ENCODE peak calls at places on chromosome 9, in five cellular contexts. One of them, this sample, is unnamed.

GRCh38 chr9:21479152-21479702 is 2.9 kb downstream of the IFNE start:
- DNase-seq in AG04449: no peak
- DNase-seq in progenitor cell of endocrine pancreas: no peak
- DNase-seq in IMR-90: no peak
- DNase-seq in bronchial epithelial cell: peak; percentile 35
- DNase-seq in this sample: no peak

GRCh38 chr9:132901859-132902831 is 23.4 kb downstream of the SPACA9 start:
- DNase-seq in bronchial epithelial cell: peak; percentile 80
- DNase-seq in progenitor cell of endocrine pancreas: peak; percentile 63
- DNase-seq in AG04449: peak; percentile 19
- DNase-seq in IMR-90: peak; percentile 83
- DNase-seq in this sample: peak; percentile 52

GRCh38 chr9:89744730-89745129 is 139.9 kb downstream of the GADD45G start:
- DNase-seq in bronchial epithelial cell: peak; percentile 58
- DNase-seq in progenitor cell of endocrine pancreas: no peak
- DNase-seq in AG04449: no peak
- DNase-seq in IMR-90: no peak
- DNase-seq in this sample: no peak

GRCh38 chr9:12785251-12785880 is 10.5 kb downstream of the LURAP1L start:
- DNase-seq in AG04449: no peak
- DNase-seq in IMR-90: peak; percentile 55
- DNase-seq in progenitor cell of endocrine pancreas: no peak
- DNase-seq in bronchial epithelial cell: peak; percentile 81
- DNase-seq in this sample: no peak

GRCh38 chr9:75233011-75233410 is 144.7 kb downstream of the OSTF1 start:
- DNase-seq in progenitor cell of endocrine pancreas: no peak
- DNase-seq in AG04449: no peak
- DNase-seq in IMR-90: no peak
- DNase-seq in bronchial epithelial cell: peak; percentile 83
- DNase-seq in this sample: no peak

GRCh38 chr9:20394928-20395327 is 227.4 kb downstream of the MLLT3 start:
- DNase-seq in progenitor cell of endocrine pancreas: no peak
- DNase-seq in bronchial epithelial cell: no peak
- DNase-seq in IMR-90: no peak
- DNase-seq in AG04449: no peak
- DNase-seq in this sample: no peak

GRCh38 chr9:124468061-124468740 is 17.9 kb downstream of the ADGRD2 start:
- DNase-seq in AG04449: no peak
- DNase-seq in bronchial epithelial cell: no peak
- DNase-seq in IMR-90: no peak
- DNase-seq in progenitor cell of endocrine pancreas: no peak
- DNase-seq in this sample: no peak

GRCh38 chr9:125655074-125655633 is 51.9 kb downstream of the MAPKAP1 start:
- DNase-seq in progenitor cell of endocrine pancreas: no peak
- DNase-seq in IMR-90: no peak
- DNase-seq in bronchial epithelial cell: no peak
- DNase-seq in AG04449: no peak
- DNase-seq in this sample: no peak

GRCh38 chr9:112581469-112582176 is 95.0 kb downstream of the KIAA1958 start:
- DNase-seq in bronchial epithelial cell: no peak
- DNase-seq in progenitor cell of endocrine pancreas: no peak
- DNase-seq in AG04449: no peak
- DNase-seq in IMR-90: no peak
- DNase-seq in this sample: no peak

GRCh38 chr9:19049872-19050636 is 827 bp downstream of the RRAGA start:
- DNase-seq in AG04449: no peak
- DNase-seq in progenitor cell of endocrine pancreas: no peak
- DNase-seq in bronchial epithelial cell: peak; percentile 20
- DNase-seq in IMR-90: peak; percentile 54
- DNase-seq in this sample: no peak

GRCh38 chr9:127761491-127761904 is 17.0 kb downstream of the SH2D3C start:
- DNase-seq in AG04449: no peak
- DNase-seq in bronchial epithelial cell: no peak
- DNase-seq in progenitor cell of endocrine pancreas: no peak
- DNase-seq in IMR-90: no peak
- DNase-seq in this sample: no peak

GRCh38 chr9:75378036-75378435 is 289.7 kb downstream of the OSTF1 start:
- DNase-seq in AG04449: no peak
- DNase-seq in bronchial epithelial cell: no peak
- DNase-seq in progenitor cell of endocrine pancreas: no peak
- DNase-seq in IMR-90: no peak
- DNase-seq in this sample: no peak

GRCh38 chr9:94827584-94828304 is 101.2 kb downstream of the AOPEP start:
- DNase-seq in AG04449: no peak
- DNase-seq in IMR-90: peak; percentile 52
- DNase-seq in bronchial epithelial cell: no peak
- DNase-seq in progenitor cell of endocrine pancreas: no peak
- DNase-seq in this sample: no peak

GRCh38 chr9:34413229-34413852 is 36.6 kb upstream of the MYORG start:
- DNase-seq in IMR-90: peak; percentile 43
- DNase-seq in bronchial epithelial cell: peak; percentile 32
- DNase-seq in progenitor cell of endocrine pancreas: peak; percentile 64
- DNase-seq in AG04449: no peak
- DNase-seq in this sample: no peak

GRCh38 chr9:77707696-77708095 is 59.6 kb upstream of the GNA14 start:
- DNase-seq in IMR-90: peak; percentile 99
- DNase-seq in AG04449: peak; percentile 93
- DNase-seq in bronchial epithelial cell: peak; percentile 97
- DNase-seq in progenitor cell of endocrine pancreas: no peak
- DNase-seq in this sample: peak; percentile 92

GRCh38 chr9:68523367-68523936 is 17.2 kb downstream of the TMEM252 start:
- DNase-seq in bronchial epithelial cell: no peak
- DNase-seq in IMR-90: no peak
- DNase-seq in AG04449: no peak
- DNase-seq in progenitor cell of endocrine pancreas: no peak
- DNase-seq in this sample: no peak

GRCh38 chr9:6757988-6758417 is 230 bp downstream of the KDM4C start:
- DNase-seq in AG04449: no peak
- DNase-seq in IMR-90: no peak
- DNase-seq in bronchial epithelial cell: no peak
- DNase-seq in progenitor cell of endocrine pancreas: peak; percentile 94
- DNase-seq in this sample: no peak

GRCh38 chr9:76810377-76810957 is 46.2 kb downstream of the PCA3 start:
- DNase-seq in progenitor cell of endocrine pancreas: peak; percentile 27
- DNase-seq in IMR-90: peak; percentile 72
- DNase-seq in AG04449: no peak
- DNase-seq in bronchial epithelial cell: peak; percentile 71
- DNase-seq in this sample: peak; percentile 37

GRCh38 chr9:83062653-83063527 is at the start of gene RASEF:
- DNase-seq in progenitor cell of endocrine pancreas: peak; percentile 79
- DNase-seq in IMR-90: no peak
- DNase-seq in bronchial epithelial cell: peak; percentile 47
- DNase-seq in AG04449: no peak
- DNase-seq in this sample: no peak

GRCh38 chr9:108639736-108640135 is 216.1 kb downstream of the ACTL7B start:
- DNase-seq in bronchial epithelial cell: no peak
- DNase-seq in IMR-90: no peak
- DNase-seq in progenitor cell of endocrine pancreas: no peak
- DNase-seq in AG04449: no peak
- DNase-seq in this sample: no peak

GRCh38 chr9:120399940-120400339 is 180.0 kb downstream of the CDK5RAP2 start:
- DNase-seq in AG04449: no peak
- DNase-seq in progenitor cell of endocrine pancreas: no peak
- DNase-seq in bronchial epithelial cell: no peak
- DNase-seq in IMR-90: no peak
- DNase-seq in this sample: no peak

GRCh38 chr9:70883056-70883455 is 238.4 kb downstream of the TRPM3 start:
- DNase-seq in progenitor cell of endocrine pancreas: no peak
- DNase-seq in AG04449: no peak
- DNase-seq in bronchial epithelial cell: no peak
- DNase-seq in IMR-90: peak; percentile 3
- DNase-seq in this sample: no peak

GRCh38 chr9:88835038-88835466 is 156.2 kb upstream of the S1PR3 start:
- DNase-seq in bronchial epithelial cell: peak; percentile 49
- DNase-seq in IMR-90: peak; percentile 79
- DNase-seq in progenitor cell of endocrine pancreas: no peak
- DNase-seq in AG04449: no peak
- DNase-seq in this sample: no peak

GRCh38 chr9:115883467-115884329 is 269.9 kb upstream of the PAPPA start:
- DNase-seq in progenitor cell of endocrine pancreas: peak; percentile 10
- DNase-seq in IMR-90: peak; percentile 60
- DNase-seq in bronchial epithelial cell: peak; percentile 62
- DNase-seq in AG04449: no peak
- DNase-seq in this sample: peak; percentile 25

GRCh38 chr9:13750639-13751038 is 471.1 kb upstream of the MPDZ start:
- DNase-seq in bronchial epithelial cell: no peak
- DNase-seq in progenitor cell of endocrine pancreas: no peak
- DNase-seq in AG04449: no peak
- DNase-seq in IMR-90: no peak
- DNase-seq in this sample: no peak

GRCh38 chr9:70229026-70229425 is 29.8 kb upstream of the SMC5 start:
- DNase-seq in IMR-90: no peak
- DNase-seq in progenitor cell of endocrine pancreas: no peak
- DNase-seq in bronchial epithelial cell: no peak
- DNase-seq in AG04449: no peak
- DNase-seq in this sample: no peak

GRCh38 chr9:115922441-115922840 is 231.2 kb upstream of the PAPPA start:
- DNase-seq in AG04449: no peak
- DNase-seq in IMR-90: no peak
- DNase-seq in bronchial epithelial cell: no peak
- DNase-seq in progenitor cell of endocrine pancreas: no peak
- DNase-seq in this sample: no peak

GRCh38 chr9:114899461-114899860 is 30.9 kb downstream of the TNFSF8 start:
- DNase-seq in AG04449: no peak
- DNase-seq in IMR-90: peak; percentile 16
- DNase-seq in bronchial epithelial cell: no peak
- DNase-seq in progenitor cell of endocrine pancreas: no peak
- DNase-seq in this sample: no peak

GRCh38 chr9:99778308-99778707 is 43.4 kb upstream of the NR4A3 start:
- DNase-seq in bronchial epithelial cell: peak; percentile 81
- DNase-seq in progenitor cell of endocrine pancreas: no peak
- DNase-seq in AG04449: peak; percentile 34
- DNase-seq in IMR-90: peak; percentile 89
- DNase-seq in this sample: peak; percentile 42

GRCh38 chr9:98468567-98469239 is 213.3 kb upstream of the TBC1D2 start:
- DNase-seq in AG04449: no peak
- DNase-seq in IMR-90: no peak
- DNase-seq in bronchial epithelial cell: no peak
- DNase-seq in progenitor cell of endocrine pancreas: no peak
- DNase-seq in this sample: no peak

GRCh38 chr9:133926165-133926856 is 65.8 kb downstream of the VAV2 start:
- DNase-seq in progenitor cell of endocrine pancreas: no peak
- DNase-seq in IMR-90: no peak
- DNase-seq in AG04449: no peak
- DNase-seq in bronchial epithelial cell: no peak
- DNase-seq in this sample: no peak

GRCh38 chr9:114086009-114086408 is 7.9 kb upstream of the AMBP start:
- DNase-seq in bronchial epithelial cell: peak; percentile 42
- DNase-seq in progenitor cell of endocrine pancreas: no peak
- DNase-seq in AG04449: no peak
- DNase-seq in IMR-90: no peak
- DNase-seq in this sample: no peak

GRCh38 chr9:111632051-111632450 is 917 bp downstream of the DNAJC25 start:
- DNase-seq in progenitor cell of endocrine pancreas: no peak
- DNase-seq in bronchial epithelial cell: peak; percentile 15
- DNase-seq in AG04449: no peak
- DNase-seq in IMR-90: no peak
- DNase-seq in this sample: no peak

GRCh38 chr9:83981126-83981871 is 694 bp downstream of the RMI1 start:
- DNase-seq in AG04449: no peak
- DNase-seq in IMR-90: peak; percentile 35
- DNase-seq in bronchial epithelial cell: peak; percentile 89
- DNase-seq in progenitor cell of endocrine pancreas: no peak
- DNase-seq in this sample: no peak

GRCh38 chr9:86589273-86589672 is 235.1 kb upstream of the TUT7 start:
- DNase-seq in progenitor cell of endocrine pancreas: no peak
- DNase-seq in IMR-90: no peak
- DNase-seq in AG04449: no peak
- DNase-seq in bronchial epithelial cell: no peak
- DNase-seq in this sample: no peak
- TF ChIP-seq CTCF in progenitor cell of endocrine pancreas: peak; percentile 27
- TF ChIP-seq CTCF in IMR-90: no peak
- TF ChIP-seq CTCF in AG04449: no peak
- TF ChIP-seq CTCF in bronchial epithelial cell: no peak
- TF ChIP-seq CTCF in this sample: no peak

GRCh38 chr9:106284300-106284699 is 578.7 kb upstream of the ZNF462 start:
- DNase-seq in progenitor cell of endocrine pancreas: no peak
- DNase-seq in IMR-90: no peak
- DNase-seq in AG04449: no peak
- DNase-seq in bronchial epithelial cell: peak; percentile 11
- DNase-seq in this sample: no peak

GRCh38 chr9:106288689-106289088 is 574.3 kb upstream of the ZNF462 start:
- DNase-seq in AG04449: no peak
- DNase-seq in IMR-90: no peak
- DNase-seq in progenitor cell of endocrine pancreas: no peak
- DNase-seq in bronchial epithelial cell: no peak
- DNase-seq in this sample: no peak

GRCh38 chr9:106287108-106287631 is 575.8 kb upstream of the ZNF462 start:
- DNase-seq in IMR-90: no peak
- DNase-seq in progenitor cell of endocrine pancreas: no peak
- DNase-seq in bronchial epithelial cell: peak; percentile 24
- DNase-seq in AG04449: no peak
- DNase-seq in this sample: no peak

DNA sequence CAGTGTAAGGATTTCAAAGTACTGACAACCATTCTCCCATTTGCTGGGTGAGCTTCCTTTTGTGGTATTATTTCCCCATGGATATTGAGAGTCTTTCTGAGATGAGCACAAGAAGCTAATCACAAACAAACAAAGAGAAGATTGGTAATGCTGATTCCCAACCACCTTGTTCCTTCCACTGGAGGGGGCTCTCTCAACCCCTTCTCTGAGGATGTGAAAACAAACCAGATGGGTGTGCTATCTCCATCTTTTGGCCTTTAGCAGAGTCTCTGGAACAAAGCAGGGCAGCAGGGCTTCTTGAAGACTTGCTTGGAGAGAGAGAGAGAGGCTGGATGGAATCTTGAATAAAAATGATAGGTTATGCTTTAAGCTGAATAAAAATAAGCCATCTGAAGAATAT is 576.7 kb upstream of the ZNF462 start:
- DNase-seq in AG04449: no peak
- DNase-seq in progenitor cell of endocrine pancreas: no peak
- DNase-seq in bronchial epithelial cell: peak; percentile 35
- DNase-seq in IMR-90: no peak
- DNase-seq in this sample: no peak
- TF ChIP-seq CTCF in AG04449: no peak
- TF ChIP-seq CTCF in progenitor cell of endocrine pancreas: peak; percentile 13
- TF ChIP-seq CTCF in bronchial epithelial cell: peak; percentile 20
- TF ChIP-seq CTCF in IMR-90: no peak
- TF ChIP-seq CTCF in this sample: peak; percentile 10

GRCh38 chr9:60545346-60546315 is 368.6 kb upstream of the SPATA31A5 start:
- DNase-seq in IMR-90: no peak
- DNase-seq in AG04449: no peak
- DNase-seq in progenitor cell of endocrine pancreas: no peak
- DNase-seq in bronchial epithelial cell: no peak
- DNase-seq in this sample: no peak
- TF ChIP-seq CTCF in IMR-90: no peak
- TF ChIP-seq CTCF in AG04449: no peak
- TF ChIP-seq CTCF in progenitor cell of endocrine pancreas: no peak
- TF ChIP-seq CTCF in bronchial epithelial cell: no peak
- TF ChIP-seq CTCF in this sample: no peak

DNA sequence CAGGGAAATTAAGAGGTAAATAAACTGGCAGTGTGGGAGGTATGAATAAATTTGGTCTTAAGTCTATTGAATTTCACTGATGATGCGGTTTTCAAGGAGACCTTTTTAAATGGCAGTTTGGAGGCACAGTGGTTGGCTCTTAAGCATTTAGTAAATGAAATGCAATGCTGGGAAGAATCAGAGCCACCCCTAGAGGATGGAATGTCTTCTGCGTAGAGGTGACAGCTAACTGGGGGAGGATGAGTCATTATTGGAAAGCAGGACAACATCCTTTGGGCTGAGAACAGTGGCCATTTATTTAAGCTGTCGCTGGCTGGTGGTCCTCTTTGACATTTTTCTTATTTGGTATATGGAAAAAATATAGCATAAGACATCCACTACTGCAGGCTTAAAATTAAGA is 163.2 kb downstream of the SH3GL2 start:
- DNase-seq in IMR-90: no peak
- DNase-seq in progenitor cell of endocrine pancreas: no peak
- DNase-seq in bronchial epithelial cell: no peak
- DNase-seq in AG04449: no peak
- DNase-seq in this sample: no peak
- TF ChIP-seq CTCF in IMR-90: peak; percentile 4
- TF ChIP-seq CTCF in progenitor cell of endocrine pancreas: no peak
- TF ChIP-seq CTCF in bronchial epithelial cell: no peak
- TF ChIP-seq CTCF in AG04449: no peak
- TF ChIP-seq CTCF in this sample: no peak